ENCODE peak calls at places on chromosomes 11 and 22, in five cellular contexts. V, G, Q, E and F are unnamed samples.
A peak's percentile ranks its signal among the peaks of the same experiment; 100 is the strongest.

GRCh38 chr11:33585564-33585963 is 115.1 kb downstream of the C11orf91 start:
- DNase-seq in V (no peak), G (no peak), Q (no peak), E (no peak), F (no peak)

GRCh38 chr11:12817681-12818332 is 143.6 kb downstream of the TEAD1 start:
- DNase-seq in V (no peak), G (no peak), E (no peak), Q (no peak), F (no peak)

GRCh38 chr11:122803306-122803705 is 35.0 kb upstream of the CRTAM start:
- DNase-seq in V (no peak), E (no peak), G (peak; percentile 100), Q (no peak), F (no peak)

GRCh38 chr11:76048763-76049162 is 157.5 kb downstream of the WNT11 start:
- DNase-seq in E (no peak), Q (no peak), V (no peak), G (no peak), F (peak; percentile 30)

GRCh38 chr22:11066458-11067285 is 4461.3 kb upstream of the OR11H1 start:
- DNase-seq in Q (no peak), G (no peak), V (no peak), E (peak; percentile 48), F (no peak)

GRCh38 chr22:17314472-17314871 is 54.8 kb upstream of the CECR2 start:
- DNase-seq in E (no peak), V (no peak), G (no peak), Q (no peak), F (no peak)

GRCh38 chr11:126809514-126810289 is 190.9 kb downstream of the KIRREL3 start:
- DNase-seq in V (no peak), Q (no peak), G (no peak), E (no peak), F (no peak)

GRCh38 chr11:118619444-118620205 is 12.2 kb downstream of the PHLDB1 start:
- DNase-seq in V (peak; percentile 59), Q (no peak), G (peak; percentile 82), E (no peak), F (no peak)

GRCh38 chr11:125166347-125166841 is 1.8 kb downstream of the PKNOX2 start:
- DNase-seq in E (peak; percentile 29), G (no peak), V (no peak), Q (no peak), F (peak; percentile 19)

GRCh38 chr11:123221074-123221473 is 26.0 kb upstream of the CLMP start:
- DNase-seq in Q (no peak), G (no peak), E (no peak), V (no peak), F (no peak)

GRCh38 chr22:45425101-45425500 is 11.6 kb downstream of the RIBC2 start:
- DNase-seq in V (no peak), G (peak; percentile 50), E (no peak), Q (no peak), F (no peak)

GRCh38 chr11:2094354-2095197 is 44.6 kb downstream of the IGF2 start:
- DNase-seq in E (no peak), V (no peak), Q (no peak), G (no peak), F (no peak)